ENCODE peak calls at places on chromosomes 12 and 14, in five cellular contexts. E is Right ventricle myocardium superior, D is mesendoderm, X is Calu3, U is ACHN. C is an unnamed sample.

GRCh38 chr12:46941981-46942380 is 116.2 kb upstream of the SLC38A4 start:
- DNase-seq in U (no peak), X (no peak), E (no peak), D (no peak), C (no peak)

GRCh38 chr14:55426881-55427280 is 13.5 kb downstream of the TBPL2 start:
- DNase-seq in X (no peak), E (no peak), D (no peak), U (no peak), C (no peak)

GRCh38 chr12:92656911-92657310 is 45.9 kb upstream of the PLEKHG7 start:
- DNase-seq in E (no peak), X (no peak), D (no peak), U (no peak), C (no peak)

GRCh38 chr14:78598046-78598652 is 428.0 kb downstream of the NRXN3 start:
- DNase-seq in X (peak; percentile 61), D (peak; percentile 84), U (peak; percentile 55), E (no peak), C (peak; percentile 46)

GRCh38 chr12:69726922-69727321 is 11.7 kb upstream of the RAB3IP start:
- DNase-seq in X (no peak), U (no peak), E (no peak), D (no peak), C (no peak)

GRCh38 chr14:65179918-65180724 is 77.8 kb upstream of the MAX start:
- DNase-seq in X (peak; percentile 73), U (peak; percentile 71), E (peak; percentile 52), D (no peak), C (peak; percentile 76)

GRCh38 chr14:61752626-61753025 is 9.6 kb upstream of the SNAPC1 start:
- DNase-seq in D (peak; percentile 27), X (no peak), U (no peak), E (no peak), C (peak; percentile 32)

GRCh38 chr12:26810330-26810729 is 22.7 kb downstream of the ITPR2 start:
- DNase-seq in U (peak; percentile 70), D (peak; percentile 66), X (no peak), E (peak; percentile 79), C (peak; percentile 88)

GRCh38 chr14:90140298-90140955 is 78.6 kb downstream of the KCNK13 start:
- DNase-seq in X (no peak), U (no peak), E (no peak), D (peak; percentile 23), C (peak; percentile 67)

GRCh38 chr12:70918321-70918720 is 2.2 kb downstream of the PTPRR start:
- DNase-seq in D (no peak), E (no peak), U (no peak), X (no peak), C (no peak)

GRCh38 chr12:51953925-51954324 is 2.4 kb downstream of the ACVR1B start:
- DNase-seq in E (no peak), D (no peak), X (no peak), U (no peak), C (no peak)

GRCh38 chr14:93012516-93013367 is 89.8 kb downstream of the CHGA start:
- DNase-seq in U (no peak), X (no peak), E (no peak), D (no peak), C (no peak)

GRCh38 chr14:106318700-106319099 is 792.3 kb downstream of the TMEM121 start:
- DNase-seq in U (no peak), X (no peak), E (no peak), D (no peak), C (no peak)

GRCh38 chr14:52272375-52272774 is 4.9 kb downstream of the PTGDR start:
- DNase-seq in E (no peak), U (peak; percentile 35), D (peak; percentile 47), X (peak; percentile 16), C (peak; percentile 14)

C was measured in astrocyte of the spinal cord.